ENCODE peak calls at places on chromosomes 12 and 14, in ten cellular contexts. K, R, J, F, Q, W, X, H, P and E are unnamed samples.

GRCh38 chr14:22159968-22160367 is 429.1 kb downstream of the DAD1 start:
- DNase-seq in H (no peak), Q (no peak), K (no peak), W (no peak), R (no peak), X (no peak), J (no peak), F (no peak), P (no peak), E (no peak)

GRCh38 chr14:75979071-75979571 is 2.7 kb downstream of the TGFB3 start:
- DNase-seq in K (no peak), W (peak; percentile 33), X (no peak), Q (no peak), J (no peak), R (no peak), F (no peak), H (no peak), P (no peak), E (no peak)

GRCh38 chr12:110874351-110874750 is 27.6 kb downstream of the CCDC63 start:
- DNase-seq in Q (no peak), J (no peak), R (no peak), H (no peak), P (no peak), K (no peak), F (no peak), W (no peak), X (no peak), E (no peak)

GRCh38 chr12:97446895-97447294 is 15.7 kb upstream of the RMST start:
- DNase-seq in W (no peak), Q (no peak), H (no peak), K (no peak), J (no peak), P (no peak), F (no peak), X (no peak), R (no peak), E (no peak)

GRCh38 chr12:123041042-123041531 is 60.6 kb downstream of the ARL6IP4 start:
- DNase-seq in J (no peak), X (no peak), W (no peak), K (no peak), R (no peak), F (no peak), Q (peak; percentile 61), P (no peak), H (no peak), E (no peak)

GRCh38 chr14:85296466-85297210 is 233.3 kb upstream of the FLRT2 start:
- DNase-seq in P (no peak), Q (no peak), W (no peak), K (no peak), F (no peak), X (no peak), R (peak; percentile 54), J (no peak), H (no peak), E (no peak)

GRCh38 chr14:100528962-100529560 is 58.2 kb downstream of the BEGAIN start:
- DNase-seq in F (no peak), K (no peak), W (no peak), R (no peak), P (no peak), J (no peak), H (no peak), Q (no peak), X (peak; percentile 44), E (no peak)

GRCh38 chr12:62319058-62319457 is 58.9 kb downstream of the USP15 start:
- DNase-seq in J (no peak), X (no peak), H (no peak), F (no peak), P (no peak), W (no peak), K (no peak), Q (no peak), R (no peak), E (no peak)

GRCh38 chr12:13422291-13422690 is 225.8 kb downstream of the EMP1 start:
- DNase-seq in P (no peak), F (no peak), K (no peak), W (no peak), J (no peak), H (no peak), X (no peak), Q (no peak), R (no peak), E (no peak)

GRCh38 chr12:26473291-26473690 is 277.9 kb downstream of the SSPN start:
- DNase-seq in R (peak; percentile 4), F (no peak), X (no peak), H (peak; percentile 48), Q (no peak), J (peak; percentile 3), P (peak; percentile 38), K (peak; percentile 75), W (no peak), E (no peak)

GRCh38 chr12:75848533-75848932 is 183.0 kb downstream of the PHLDA1 start:
- DNase-seq in Q (no peak), J (no peak), K (no peak), F (no peak), W (peak; percentile 14), H (no peak), X (no peak), R (no peak), P (no peak), E (no peak)

GRCh38 chr14:98177551-98177950 is 1094.4 kb downstream of the BCL11B start:
- DNase-seq in X (no peak), P (no peak), Q (no peak), R (no peak), H (no peak), F (no peak), K (no peak), W (no peak), J (no peak), E (no peak)